ENCODE peak calls at places on chromosome 18, in six cellular contexts. I is type B pancreatic cell, A is HFF-Myc, R is Peyer's patch, S is NB4, C is GM12864. L is an unnamed sample.

GRCh38 chr18:46283268-46283667 is 179.1 kb downstream of the HAUS1 start:
- DNase-seq in I (no peak), A (no peak), R (no peak), S (no peak), C (no peak), L (no peak)

GRCh38 chr18:46732201-46732600 is 24.7 kb downstream of the ST8SIA5 start:
- DNase-seq in I (peak; percentile 32), A (no peak), R (no peak), S (no peak), C (no peak), L (no peak)

GRCh38 chr18:46265190-46266156 is 161.3 kb downstream of the HAUS1 start:
- DNase-seq in I (no peak), A (no peak), R (no peak), S (no peak), C (no peak), L (no peak)

GRCh38 chr18:29311580-29311979 is 1134.7 kb upstream of the CDH2 start:
- DNase-seq in I (no peak), A (no peak), R (no peak), S (no peak), C (no peak), L (no peak)

GRCh38 chr18:72910045-72910444 is 42.3 kb upstream of the NETO1 start:
- DNase-seq in I (no peak), A (no peak), R (no peak), S (no peak), C (no peak), L (no peak)

GRCh38 chr18:10140928-10141327 is 227.1 kb downstream of the VAPA start:
- DNase-seq in I (no peak), A (peak; percentile 72), R (no peak), S (peak; percentile 26), C (no peak), L (no peak)

GRCh38 chr18:79379251-79379905 is 16.4 kb upstream of the NFATC1 start:
- DNase-seq in I (no peak), A (no peak), R (no peak), S (no peak), C (no peak), L (no peak)

GRCh38 chr18:51537487-51537886 is 340.0 kb upstream of the MEX3C start:
- DNase-seq in I (no peak), A (no peak), R (peak; percentile 20), S (peak; percentile 60), C (no peak), L (no peak)

GRCh38 chr18:55777666-55778304 is 189.8 kb upstream of the TCF4 start:
- DNase-seq in I (no peak), A (no peak), R (no peak), S (no peak), C (no peak), L (no peak)

GRCh38 chr18:44680271-44681038 is at the start of gene SETBP1:
- DNase-seq in I (peak; percentile 81), A (no peak), R (peak; percentile 80), S (no peak), C (no peak), L (peak; percentile 78)

GRCh38 chr18:35311506-35311905 is 21.5 kb upstream of the ZSCAN30 start:
- DNase-seq in I (no peak), A (no peak), R (no peak), S (no peak), C (no peak), L (no peak)

GRCh38 chr18:79567481-79568147 is 112.0 kb upstream of the CTDP1 start:
- DNase-seq in I (no peak), A (peak; percentile 74), R (no peak), S (no peak), C (no peak), L (no peak)

GRCh38 chr18:79478484-79479113 is 82.9 kb downstream of the NFATC1 start:
- DNase-seq in I (no peak), A (no peak), R (no peak), S (no peak), C (no peak), L (no peak)

GRCh38 chr18:7272268-7273049 is 41.6 kb downstream of the LRRC30 start:
- DNase-seq in I (no peak), A (peak; percentile 31), R (no peak), S (peak; percentile 59), C (no peak), L (no peak)
- TF ChIP-seq CTCF in I (peak; percentile 76), A (peak; percentile 53), R (peak; percentile 23), S (peak; percentile 30), C (no peak), L (no peak)

GRCh38 chr18:3889121-3889520 is 439.1 kb downstream of the TGIF1 start:
- DNase-seq in I (no peak), A (no peak), R (no peak), S (no peak), C (no peak), L (no peak)

GRCh38 chr18:3889803-3890202 is 439.8 kb downstream of the TGIF1 start:
- DNase-seq in I (no peak), A (no peak), R (no peak), S (no peak), C (no peak), L (no peak)

GRCh38 chr18:3886575-3887322 is 436.8 kb downstream of the TGIF1 start:
- DNase-seq in I (no peak), A (no peak), R (no peak), S (no peak), C (no peak), L (no peak)

GRCh38 chr18:3879836-3880120 is 429.8 kb downstream of the TGIF1 start:
- DNase-seq in I (no peak), A (no peak), R (no peak), S (no peak), C (no peak), L (no peak)

DNA sequence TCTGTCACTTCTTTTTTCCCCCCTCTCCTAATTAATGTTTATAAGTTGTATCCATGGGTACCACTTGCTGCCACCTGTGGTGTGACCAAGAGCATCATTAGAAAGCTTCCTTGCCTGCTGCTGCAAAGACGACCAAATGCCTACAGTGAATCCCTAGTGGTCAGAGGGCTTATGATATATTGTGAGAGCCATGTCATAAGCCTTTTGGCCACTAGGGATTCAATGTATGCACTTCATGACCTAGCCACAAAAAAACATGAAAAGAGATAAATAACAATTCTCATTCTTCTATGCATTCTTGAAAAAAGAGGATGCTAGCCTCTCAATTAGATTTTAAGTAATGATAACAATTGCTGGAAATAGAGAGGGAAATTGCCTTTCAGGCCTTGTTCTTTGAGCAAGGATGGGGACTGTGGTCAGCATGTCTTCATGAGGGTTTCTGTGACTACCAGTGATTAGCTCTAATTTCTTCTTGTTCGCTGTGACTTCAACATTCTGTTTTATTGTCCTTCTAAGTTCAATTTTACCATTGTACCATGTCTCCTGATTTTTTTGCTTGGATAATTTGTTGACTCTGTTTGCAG is 435.3 kb downstream of the TGIF1 start:
- DNase-seq in I (no peak), A (no peak), R (no peak), S (peak; percentile 23), C (no peak), L (no peak)
- TF ChIP-seq CTCF in I (peak; percentile 71), A (no peak), R (peak; percentile 7), S (peak; percentile 37), C (peak; percentile 43), L (no peak)

GRCh38 chr18:76435321-76435989 is 59.6 kb downstream of the ZNF516 start:
- DNase-seq in I (peak; percentile 29), A (no peak), R (no peak), S (no peak), C (no peak), L (no peak)
- TF ChIP-seq CTCF in I (no peak), A (no peak), R (no peak), S (no peak), C (no peak), L (no peak)

GRCh38 chr18:25672490-25672889 is 320.5 kb upstream of the ZNF521 start:
- DNase-seq in I (no peak), A (no peak), R (no peak), S (peak; percentile 3), C (no peak), L (no peak)
- TF ChIP-seq CTCF in I (peak; percentile 16), A (peak; percentile 3), R (no peak), S (no peak), C (peak; percentile 42), L (peak; percentile 5)

GRCh38 chr18:77061946-77062517 is 70.6 kb downstream of the MBP start:
- DNase-seq in I (no peak), A (no peak), R (peak; percentile 63), S (peak; percentile 72), C (no peak), L (peak; percentile 61)
- TF ChIP-seq CTCF in I (no peak), A (peak; percentile 3), R (peak; percentile 26), S (peak; percentile 28), C (peak; percentile 29), L (peak; percentile 18)

GRCh38 chr18:32889620-32890593 is 117.1 kb upstream of the KLHL14 start:
- DNase-seq in I (no peak), A (no peak), R (no peak), S (no peak), C (no peak), L (no peak)

GRCh38 chr18:32891130-32891529 is 118.3 kb upstream of the KLHL14 start:
- DNase-seq in I (no peak), A (no peak), R (no peak), S (no peak), C (no peak), L (no peak)

GRCh38 chr18:32896781-32897547 is 124.1 kb upstream of the KLHL14 start:
- DNase-seq in I (no peak), A (no peak), R (no peak), S (no peak), C (no peak), L (no peak)

GRCh38 chr18:32891797-32892196 is 119.0 kb upstream of the KLHL14 start:
- DNase-seq in I (no peak), A (no peak), R (no peak), S (no peak), C (no peak), L (no peak)

GRCh38 chr18:32893915-32894314 is 121.1 kb upstream of the KLHL14 start:
- DNase-seq in I (no peak), A (no peak), R (no peak), S (peak; percentile 10), C (no peak), L (no peak)
- TF ChIP-seq CTCF in I (peak; percentile 60), A (peak; percentile 3), R (peak; percentile 8), S (peak; percentile 28), C (peak; percentile 49), L (no peak)

GRCh38 chr18:36828630-36829361 is at the start of the genes KIAA1328 and TPGS2:
- DNase-seq in I (peak; percentile 91), A (no peak), R (peak; percentile 79), S (peak; percentile 94), C (peak; percentile 52), L (peak; percentile 96)
- TF ChIP-seq CTCF in I (peak; percentile 72), A (peak; percentile 35), R (peak; percentile 38), S (peak; percentile 34), C (peak; percentile 44), L (no peak)

DNA sequence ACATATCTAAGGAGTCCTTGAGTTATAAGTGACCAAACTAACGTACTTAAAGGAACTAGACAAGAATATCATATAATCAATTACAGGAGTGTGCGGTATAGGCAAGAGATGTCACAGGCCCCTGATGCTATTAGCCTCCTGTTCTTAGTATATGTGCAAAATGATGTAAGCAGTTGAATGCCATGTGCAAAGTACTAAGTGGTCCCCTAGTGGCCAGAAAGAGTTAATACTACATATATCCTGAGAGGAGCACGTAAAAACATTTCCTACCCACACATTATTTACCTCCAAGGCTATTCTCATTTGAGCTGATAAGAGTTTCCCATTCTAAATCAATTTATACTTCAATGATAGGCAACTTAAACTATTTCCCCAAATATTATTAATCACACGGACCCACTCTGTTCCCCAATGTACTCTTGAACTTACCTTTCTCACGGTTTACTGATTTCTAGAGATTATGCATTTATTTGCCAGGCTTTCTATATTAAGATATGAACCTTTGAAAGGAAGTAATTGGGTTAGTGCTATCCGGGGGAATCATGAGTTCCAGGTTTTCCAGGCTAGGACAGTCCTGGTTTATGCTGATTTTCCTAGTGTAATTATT is 158.0 kb upstream of the KLHL14 start:
- DNase-seq in I (no peak), A (peak; percentile 14), R (no peak), S (peak; percentile 54), C (peak; percentile 5), L (peak; percentile 57)
- TF ChIP-seq CTCF in I (peak; percentile 80), A (peak; percentile 44), R (peak; percentile 59), S (peak; percentile 44), C (peak; percentile 66), L (peak; percentile 40)

L was measured in GM20000.